ENCODE peak calls at places on chromosomes 6 and 20, in nine cellular contexts. T is foreskin fibroblast, E is right lobe of liver, N is IMR-90, L is cardiac fibroblast, Y is mammary epithelial cell, I is Peyer's patch, X is heart left ventricle, J is fibroblast of mammary gland. K is an unnamed sample.
A peak's percentile ranks its signal among the peaks of the same experiment; 100 is the strongest.

GRCh38 chr20:48360338-48360698 is 467.5 kb downstream of the PREX1 start:
- DNase-seq in T (no peak), E (no peak), N (no peak), L (no peak), Y (no peak), I (no peak), X (no peak), J (no peak), K (no peak)

GRCh38 chr20:33132858-33133615 is 34.9 kb upstream of the BPIFA2 start:
- DNase-seq in T (no peak), E (no peak), N (no peak), L (peak; percentile 13), Y (no peak), I (no peak), X (no peak), J (no peak), K (no peak)

GRCh38 chr6:157974341-157974894 is 7.2 kb upstream of the SYNJ2 start:
- DNase-seq in T (no peak), E (no peak), N (peak; percentile 65), L (peak; percentile 48), Y (no peak), I (no peak), X (no peak), J (peak; percentile 42), K (peak; percentile 34)

GRCh38 chr6:163945813-163946212 is 531.3 kb downstream of the QKI start:
- DNase-seq in T (no peak), E (no peak), N (no peak), L (no peak), Y (no peak), I (no peak), X (no peak), J (no peak), K (no peak)

GRCh38 chr6:43740321-43740960 is 29.6 kb upstream of the VEGFA start:
- DNase-seq in T (no peak), E (no peak), N (no peak), L (no peak), Y (no peak), I (no peak), X (no peak), J (no peak), K (no peak)

GRCh38 chr6:34072727-34073126 is 73.2 kb downstream of the GRM4 start:
- DNase-seq in T (no peak), E (no peak), N (no peak), L (no peak), Y (no peak), I (no peak), X (no peak), J (no peak), K (no peak)

GRCh38 chr6:139534472-139535115 is 160.1 kb upstream of the CITED2 start:
- DNase-seq in T (no peak), E (no peak), N (no peak), L (no peak), Y (no peak), I (no peak), X (no peak), J (no peak), K (peak; percentile 63)

GRCh38 chr20:47293524-47294157 is 62.9 kb downstream of the ZMYND8 start:
- DNase-seq in T (no peak), E (no peak), N (no peak), L (no peak), Y (no peak), I (no peak), X (no peak), J (no peak), K (no peak)

GRCh38 chr6:125570546-125570945 is 178.9 kb upstream of the HEY2 start:
- DNase-seq in T (no peak), E (no peak), N (no peak), L (no peak), Y (no peak), I (no peak), X (no peak), J (no peak), K (no peak)

GRCh38 chr20:56003111-56003800 is 2.1 kb downstream of the CBLN4 start:
- DNase-seq in T (no peak), E (peak; percentile 18), N (no peak), L (no peak), Y (no peak), I (no peak), X (no peak), J (no peak), K (no peak)

GRCh38 chr20:12916699-12917098 is 92.1 kb upstream of the SPTLC3 start:
- DNase-seq in T (no peak), E (peak; percentile 30), N (no peak), L (no peak), Y (peak; percentile 12), I (no peak), X (no peak), J (no peak), K (no peak)

GRCh38 chr6:111605100-111605748 is 454 bp downstream of the TRAF3IP2 start:
- DNase-seq in T (peak; percentile 94), E (peak; percentile 41), N (peak; percentile 86), L (peak; percentile 96), Y (peak; percentile 54), I (peak; percentile 62), X (peak; percentile 73), J (peak; percentile 98), K (peak; percentile 93)

GRCh38 chr6:169774347-169774746 is 22.9 kb downstream of the ERMARD start:
- DNase-seq in T (no peak), E (no peak), N (no peak), L (no peak), Y (no peak), I (no peak), X (no peak), J (no peak), K (no peak)

GRCh38 chr6:56642366-56643261 is at the start of gene DST:
- DNase-seq in T (peak; percentile 89), E (no peak), N (peak; percentile 95), L (peak; percentile 95), Y (peak; percentile 96), I (no peak), X (no peak), J (peak; percentile 95), K (peak; percentile 95)

GRCh38 chr6:1536526-1537429 is 72.9 kb upstream of the FOXC1 start:
- DNase-seq in T (no peak), E (no peak), N (no peak), L (no peak), Y (no peak), I (peak; percentile 64), X (no peak), J (no peak), K (no peak)

GRCh38 chr6:44740566-44741120 is 353.1 kb downstream of the CDC5L start:
- DNase-seq in T (no peak), E (no peak), N (no peak), L (no peak), Y (no peak), I (no peak), X (no peak), J (no peak), K (peak; percentile 19)

GRCh38 chr20:53735536-53736050 is 142.0 kb upstream of the ZNF217 start:
- DNase-seq in T (peak; percentile 70), E (no peak), N (peak; percentile 92), L (peak; percentile 97), Y (peak; percentile 94), I (no peak), X (no peak), J (peak; percentile 85), K (peak; percentile 97)

GRCh38 chr20:45970646-45971424 is 1.2 kb downstream of the ZNF335 start:
- DNase-seq in T (no peak), E (peak; percentile 62), N (peak; percentile 19), L (peak; percentile 27), Y (no peak), I (peak; percentile 65), X (peak; percentile 29), J (peak; percentile 27), K (peak; percentile 34)

GRCh38 chr6:133889557-133890301 is 816 bp downstream of the TCF21 start:
- DNase-seq in T (no peak), E (no peak), N (peak; percentile 73), L (peak; percentile 76), Y (no peak), I (peak; percentile 56), X (peak; percentile 20), J (no peak), K (peak; percentile 59)
- TF ChIP-seq CTCF in T (no peak), E (no peak), N (peak; percentile 27), L (peak; percentile 36), Y (no peak), I (no peak), X (peak; percentile 15), J (no peak), K (peak; percentile 18)

DNA sequence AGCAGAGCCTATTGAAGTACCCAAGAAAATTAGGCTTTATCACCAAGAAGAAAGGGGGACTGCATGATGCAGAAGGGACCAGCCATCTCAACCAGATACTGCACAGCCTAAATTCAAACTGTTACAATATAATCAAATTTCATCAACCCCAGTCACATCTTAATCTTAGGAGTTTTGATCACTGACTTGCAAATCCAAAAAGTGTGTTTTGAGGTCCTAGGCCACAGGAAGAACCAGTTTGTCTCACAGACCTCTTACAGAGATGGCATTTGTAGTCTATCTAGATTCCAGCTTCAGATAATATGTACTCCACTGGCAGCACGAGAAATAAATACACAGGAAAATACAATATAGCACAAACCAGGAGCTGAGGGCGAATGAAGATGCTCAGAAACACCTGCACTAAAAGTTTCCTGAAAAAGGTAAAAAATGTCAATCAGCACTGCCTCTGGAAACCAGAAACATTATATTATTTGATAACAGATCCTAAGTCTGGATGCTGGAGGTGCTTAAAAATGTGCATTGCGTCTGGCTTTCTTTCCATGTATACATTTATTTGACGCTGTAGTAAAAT is 665 bp upstream of the BTN3A3 start:
- DNase-seq in T (no peak), E (no peak), N (no peak), L (no peak), Y (peak; percentile 3), I (no peak), X (no peak), J (no peak), K (no peak)
- H3K4me3 ChIP-seq in T (peak overlapping the region; percentile 77), E (peak overlapping the region; percentile 60), N (peak overlapping the region; percentile 99), L (no peak overlapping the region), Y (peak overlapping the region; percentile 62), I (no peak overlapping the region), X (peak overlapping the region; percentile 63), J (peak overlapping the region; percentile 88), K (peak overlapping the region; percentile 85)

DNA sequence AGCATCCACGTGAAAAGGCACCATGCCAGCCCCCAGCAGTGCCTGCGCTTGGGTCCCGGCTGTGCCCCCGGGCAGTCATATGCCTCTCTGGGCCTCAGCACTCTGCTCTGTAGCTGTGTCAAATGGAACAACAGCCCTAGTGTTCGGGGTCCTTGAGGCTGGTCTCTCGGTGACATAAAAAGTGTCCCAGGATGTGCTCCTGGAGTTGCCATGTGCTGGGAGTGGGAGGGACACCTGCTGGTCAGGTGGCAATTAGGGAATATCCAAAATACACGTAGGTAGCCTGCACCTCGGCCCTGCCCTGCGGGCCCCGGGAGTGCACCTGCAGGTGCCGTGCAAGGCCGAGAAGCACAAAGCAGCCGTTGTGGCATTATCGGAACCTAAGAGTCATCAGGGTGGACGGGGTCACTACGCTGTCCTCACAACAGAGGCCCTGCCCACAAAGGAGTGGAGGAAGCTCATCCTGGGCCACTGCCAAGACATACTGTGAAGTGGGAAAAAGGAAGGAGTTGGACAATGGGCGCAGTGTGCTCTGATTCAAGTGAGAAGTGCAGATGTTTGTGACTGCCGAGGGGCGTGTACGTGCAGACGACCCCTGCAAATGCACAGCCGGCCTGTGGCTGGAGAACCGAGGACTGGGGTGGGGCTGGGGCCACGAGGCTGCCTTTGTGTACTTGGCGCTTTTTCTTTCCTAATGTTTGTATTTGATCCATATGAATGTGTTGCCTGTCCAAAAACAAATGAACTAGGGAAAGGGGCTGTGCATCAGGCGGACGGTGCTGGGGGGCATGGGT is 24.6 kb downstream of the SLCO4A1 start:
- DNase-seq in T (peak; percentile 10), E (peak; percentile 70), N (peak; percentile 20), L (peak; percentile 43), Y (peak; percentile 88), I (peak; percentile 82), X (peak; percentile 70), J (no peak), K (no peak)
- TF ChIP-seq CTCF in T (no peak), E (no peak), N (no peak), L (no peak), Y (no peak), I (no peak), X (no peak), J (no peak), K (no peak)

GRCh38 chr6:26240157-26240980 is 124.6 kb upstream of the BTN3A2 start:
- DNase-seq in T (peak; percentile 86), E (peak; percentile 35), N (peak; percentile 93), L (peak; percentile 92), Y (peak; percentile 34), I (peak; percentile 69), X (peak; percentile 81), J (peak; percentile 72), K (peak; percentile 96)
- H3K4me3 ChIP-seq in T (peak overlapping the region; percentile 75), E (peak overlapping the region; percentile 27), N (peak overlapping the region; percentile 53), L (peak overlapping the region; percentile 67), Y (peak overlapping the region; percentile 53), I (peak overlapping the region; percentile 55), X (peak overlapping the region; percentile 62), J (peak overlapping the region; percentile 50), K (peak overlapping the region; percentile 61)